ENCODE peak calls at places on chromosomes 11 and 22, in nine cellular contexts. G is GM12864, E is left ventricle myocardium inferior, U is body of pancreas, S is A549, Q is choroid plexus epithelial cell, I is breast epithelium, C is HL-60, J is Panc1. H is an unnamed sample.

GRCh38 chr22:22836635-22837034 is 51.0 kb upstream of the IGLL5 start:
- DNase-seq in G (no peak), E (no peak), U (no peak), S (peak; percentile 6), Q (peak; percentile 13), I (no peak), C (no peak), J (no peak), H (no peak)

GRCh38 chr11:81725691-81726090 is 1008.0 kb downstream of the FAM181B start:
- DNase-seq in G (no peak), E (no peak), U (no peak), S (no peak), Q (peak; percentile 77), I (no peak), C (no peak), J (no peak), H (no peak)

GRCh38 chr22:47615051-47615450 is 852.6 kb downstream of the TBC1D22A start:
- DNase-seq in G (no peak), E (no peak), U (no peak), S (no peak), Q (no peak), I (peak; percentile 28), C (no peak), J (no peak), H (no peak)

GRCh38 chr22:45597460-45598192 is 74.0 kb upstream of the ATXN10 start:
- DNase-seq in G (no peak), E (no peak), U (peak; percentile 45), S (peak; percentile 62), Q (no peak), I (no peak), C (peak; percentile 64), J (no peak), H (no peak)

GRCh38 chr22:45511847-45512261 is 9.2 kb downstream of the FBLN1 start:
- DNase-seq in G (no peak), E (peak; percentile 80), U (peak; percentile 38), S (no peak), Q (peak; percentile 96), I (no peak), C (no peak), J (no peak), H (peak; percentile 93)

GRCh38 chr22:41917906-41918791 is 3.3 kb upstream of the SHISA8 start:
- DNase-seq in G (no peak), E (peak; percentile 65), U (peak; percentile 36), S (peak; percentile 51), Q (peak; percentile 75), I (no peak), C (no peak), J (no peak), H (peak; percentile 1)

GRCh38 chr11:91869751-91870150 is 354.9 kb upstream of the FAT3 start:
- DNase-seq in G (no peak), E (no peak), U (no peak), S (no peak), Q (no peak), I (no peak), C (no peak), J (no peak), H (no peak)

GRCh38 chr11:44823006-44823405 is 96.2 kb downstream of the TSPAN18 start:
- DNase-seq in G (no peak), E (no peak), U (no peak), S (peak; percentile 28), Q (no peak), I (no peak), C (no peak), J (no peak), H (no peak)

GRCh38 chr22:50641696-50642607 is 14.0 kb upstream of the ARSA start:
- DNase-seq in G (no peak), E (no peak), U (no peak), S (no peak), Q (peak; percentile 74), I (no peak), C (no peak), J (no peak), H (no peak)

GRCh38 chr11:64767344-64768299 is 7.8 kb upstream of the PYGM start:
- DNase-seq in G (no peak), E (peak; percentile 63), U (peak; percentile 69), S (peak; percentile 82), Q (peak; percentile 83), I (peak; percentile 70), C (no peak), J (no peak), H (no peak)

GRCh38 chr11:21566521-21567100 is 626.3 kb upstream of the ANO5 start:
- DNase-seq in G (no peak), E (no peak), U (no peak), S (no peak), Q (no peak), I (no peak), C (no peak), J (no peak), H (no peak)

GRCh38 chr11:130873766-130874165 is 42.5 kb downstream of the SNX19 start:
- DNase-seq in G (no peak), E (no peak), U (no peak), S (no peak), Q (peak; percentile 28), I (no peak), C (no peak), J (no peak), H (peak; percentile 37)

GRCh38 chr11:120413480-120413879 is 77.3 kb downstream of the ARHGEF12 start:
- DNase-seq in G (no peak), E (no peak), U (no peak), S (no peak), Q (peak; percentile 49), I (no peak), C (no peak), J (no peak), H (no peak)

GRCh38 chr22:40797427-40797826 is 21.7 kb downstream of the SLC25A17 start:
- DNase-seq in G (no peak), E (no peak), U (no peak), S (no peak), Q (peak; percentile 38), I (no peak), C (no peak), J (no peak), H (no peak)

GRCh38 chr11:71140206-71140919 is 112.0 kb downstream of the SHANK2 start:
- DNase-seq in G (no peak), E (no peak), U (peak; percentile 34), S (no peak), Q (no peak), I (no peak), C (no peak), J (no peak), H (no peak)

GRCh38 chr22:36573815-36574350 is 44.9 kb upstream of the EIF3D start:
- DNase-seq in G (no peak), E (no peak), U (no peak), S (no peak), Q (no peak), I (no peak), C (no peak), J (no peak), H (no peak)

GRCh38 chr22:43922123-43922522 is 1.5 kb upstream of the PNPLA3 start:
- DNase-seq in G (no peak), E (no peak), U (no peak), S (no peak), Q (no peak), I (no peak), C (no peak), J (no peak), H (no peak)
- TF ChIP-seq CTCF in G (no peak), E (no peak), U (no peak), S (no peak), Q (peak; percentile 25), I (no peak), C (no peak), J (no peak), H (peak; percentile 30)

GRCh38 chr22:27443315-27443714 is 358.2 kb downstream of the MN1 start:
- DNase-seq in G (no peak), E (peak; percentile 35), U (no peak), S (no peak), Q (no peak), I (no peak), C (no peak), J (no peak), H (no peak)

GRCh38 chr22:27445876-27446275 is 355.7 kb downstream of the MN1 start:
- DNase-seq in G (no peak), E (peak; percentile 41), U (no peak), S (no peak), Q (peak; percentile 79), I (no peak), C (no peak), J (no peak), H (no peak)

GRCh38 chr22:27450448-27450847 is 351.1 kb downstream of the MN1 start:
- DNase-seq in G (no peak), E (no peak), U (no peak), S (no peak), Q (no peak), I (no peak), C (no peak), J (no peak), H (no peak)

GRCh38 chr22:27452245-27452644 is 349.3 kb downstream of the MN1 start:
- DNase-seq in G (no peak), E (no peak), U (no peak), S (no peak), Q (no peak), I (no peak), C (no peak), J (no peak), H (no peak)

GRCh38 chr22:27447316-27447715 is 354.2 kb downstream of the MN1 start:
- DNase-seq in G (no peak), E (no peak), U (no peak), S (no peak), Q (no peak), I (no peak), C (no peak), J (no peak), H (no peak)
- H3K4me3 ChIP-seq in G (no peak overlapping the region), E (no peak overlapping the region), U (no peak overlapping the region), S (no peak overlapping the region), Q (no peak overlapping the region), I (no peak overlapping the region), C (no peak overlapping the region), J (no peak overlapping the region), H (no peak overlapping the region)

DNA sequence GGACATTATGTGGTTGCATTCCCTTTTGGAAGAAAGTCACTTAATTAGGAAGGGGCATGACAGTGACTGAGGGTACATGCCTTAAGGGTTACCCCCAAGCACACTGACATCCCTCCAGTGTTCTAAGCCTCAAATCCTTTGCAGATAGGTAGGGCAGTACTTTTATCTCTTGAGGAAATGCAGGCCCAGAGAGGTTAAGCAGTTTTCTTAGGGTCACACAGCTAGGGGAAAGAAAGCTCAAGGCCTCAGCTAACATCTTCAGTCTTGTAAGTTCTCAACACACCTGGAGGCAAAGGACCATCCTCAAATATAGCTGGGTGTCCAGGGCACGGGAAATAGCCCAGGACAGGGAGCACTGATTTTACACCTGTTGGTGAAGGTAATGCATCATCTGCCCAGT is 31.6 kb downstream of the KIAA1671 start:
- DNase-seq in G (no peak), E (no peak), U (no peak), S (no peak), Q (no peak), I (no peak), C (no peak), J (no peak), H (no peak)
- TF ChIP-seq CTCF in G (no peak), E (no peak), U (no peak), S (no peak), Q (no peak), I (no peak), C (no peak), J (no peak), H (no peak)

DNA sequence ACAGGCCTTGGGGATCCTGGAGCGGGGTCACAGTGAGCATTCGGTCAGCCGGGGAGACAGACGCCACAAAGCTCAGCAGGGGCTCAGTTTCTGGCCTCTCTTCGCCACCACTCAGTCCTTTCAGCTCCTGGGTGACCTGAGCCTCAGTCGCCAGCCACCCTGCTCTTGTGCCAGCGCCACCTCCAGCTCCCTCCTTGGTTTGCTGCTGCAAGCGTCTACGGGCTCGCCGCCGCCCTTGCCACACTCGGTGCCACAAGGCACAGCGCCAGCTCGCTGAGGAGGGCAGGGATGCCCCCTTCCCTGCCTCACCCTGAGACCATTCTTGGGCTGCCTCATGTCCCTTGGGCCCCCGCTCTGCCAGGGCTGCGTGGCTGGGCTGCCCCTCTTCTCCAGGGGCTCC is 1.5 kb upstream of the EEF1G start:
- DNase-seq in G (no peak), E (no peak), U (peak; percentile 64), S (no peak), Q (no peak), I (no peak), C (no peak), J (no peak), H (no peak)
- H3K4me3 ChIP-seq in G (peak overlapping the region; percentile 82), E (peak overlapping the region; percentile 94), U (no peak overlapping the region), S (no peak overlapping the region), Q (peak overlapping the region; percentile 85), I (peak overlapping the region; percentile 87), C (peak overlapping the region; percentile 56), J (peak overlapping the region; percentile 81), H (peak overlapping the region; percentile 73)